ENCODE peak calls at places on chromosomes 6 and 20, in five cellular contexts. K is GM23338; D is CD4-positive, alpha-beta T cell; R is lung; W is PC-9. V is an unnamed sample.

GRCh38 chr6:15663057-15663638 is 320 bp upstream of the DTNBP1 start:
- DNase-seq in K (no peak), D (no peak), R (no peak), W (no peak), V (no peak)

GRCh38 chr20:24337074-24337473 is 132.4 kb upstream of the SYNDIG1 start:
- DNase-seq in K (no peak), D (no peak), R (no peak), W (peak), V (no peak)

GRCh38 chr20:54167909-54168872 is 5.6 kb downstream of the CYP24A1 start:
- DNase-seq in K (no peak), D (no peak), R (no peak), W (peak), V (no peak)

GRCh38 chr20:50385733-50386640 is 124.2 kb upstream of the PTPN1 start:
- DNase-seq in K (no peak), D (peak), R (no peak), W (no peak), V (no peak)

GRCh38 chr6:7224726-7225125 is 88.3 kb downstream of the SSR1 start:
- DNase-seq in K (no peak), D (no peak), R (no peak), W (no peak), V (no peak)

GRCh38 chr20:31760457-31761240 is 21.6 kb downstream of the TPX2 start:
- DNase-seq in K (no peak), D (no peak), R (no peak), W (no peak), V (no peak)

GRCh38 chr6:6851059-6851658 is 256.6 kb upstream of the RREB1 start:
- DNase-seq in K (no peak), D (no peak), R (peak), W (peak), V (no peak)

GRCh38 chr6:39156763-39157162 is 41.8 kb upstream of the SAYSD1 start:
- DNase-seq in K (no peak), D (no peak), R (no peak), W (no peak), V (no peak)

GRCh38 chr6:157260735-157261134 is 62.6 kb downstream of the TMEM242 start:
- DNase-seq in K (no peak), D (no peak), R (no peak), W (no peak), V (no peak)

GRCh38 chr6:125213936-125214335 is 60.4 kb downstream of the TPD52L1 start:
- DNase-seq in K (no peak), D (no peak), R (no peak), W (no peak), V (no peak)

GRCh38 chr6:21733311-21733710 is 139.8 kb downstream of the SOX4 start:
- DNase-seq in K (no peak), D (no peak), R (no peak), W (no peak), V (no peak)

GRCh38 chr6:40342674-40343230 is 244.4 kb downstream of the LRFN2 start:
- DNase-seq in K (no peak), D (no peak), R (no peak), W (no peak), V (peak)

GRCh38 chr6:100484474-100484873 is 19.8 kb upstream of the SIM1 start:
- DNase-seq in K (no peak), D (no peak), R (no peak), W (no peak), V (no peak)

GRCh38 chr20:55684578-55684977 is 320.7 kb downstream of the CBLN4 start:
- DNase-seq in K (no peak), D (no peak), R (no peak), W (no peak), V (no peak)

GRCh38 chr6:106027316-106027715 is 58.8 kb upstream of the PRDM1 start:
- DNase-seq in K (peak), D (no peak), R (no peak), W (no peak), V (no peak)

GRCh38 chr6:25172819-25173218 is 106.4 kb upstream of the CARMIL1 start:
- DNase-seq in K (peak), D (no peak), R (no peak), W (peak), V (no peak)

GRCh38 chr6:11876934-11877433 is 98.4 kb upstream of the ADTRP start:
- DNase-seq in K (no peak), D (no peak), R (no peak), W (no peak), V (no peak)

GRCh38 chr6:161963181-161963580 is 689.3 kb upstream of the AGPAT4 start:
- DNase-seq in K (no peak), D (no peak), R (no peak), W (no peak), V (no peak)

GRCh38 chr6:69019832-69020231 is 384.8 kb downstream of the ADGRB3 start:
- DNase-seq in K (no peak), D (no peak), R (no peak), W (no peak), V (no peak)

GRCh38 chr6:92507552-92507951 is 911.8 kb downstream of the EPHA7 start:
- DNase-seq in K (no peak), D (no peak), R (no peak), W (no peak), V (no peak)

GRCh38 chr6:15730442-15730841 is 67.6 kb upstream of the DTNBP1 start:
- DNase-seq in K (no peak), D (no peak), R (no peak), W (no peak), V (no peak)

GRCh38 chr6:13113376-13113775 is 215.0 kb downstream of the TBC1D7 start:
- DNase-seq in K (no peak), D (no peak), R (no peak), W (no peak), V (no peak)

GRCh38 chr6:152057832-152058498 is 250.5 kb downstream of the ESR1 start:
- DNase-seq in K (peak), D (no peak), R (no peak), W (no peak), V (no peak)

GRCh38 chr6:36120979-36121706 is 9.2 kb upstream of the MAPK13 start:
- DNase-seq in K (peak), D (no peak), R (peak), W (peak), V (no peak)

GRCh38 chr6:37310980-37311379 is 42.8 kb upstream of the RNF8 start:
- DNase-seq in K (no peak), D (no peak), R (no peak), W (no peak), V (no peak)

GRCh38 chr20:37475258-37475657 is 45.8 kb upstream of the NNAT start:
- DNase-seq in K (no peak), D (no peak), R (no peak), W (no peak), V (no peak)

GRCh38 chr6:50270427-50270826 is 220.7 kb upstream of the DEFB112 start:
- DNase-seq in K (no peak), D (no peak), R (no peak), W (no peak), V (no peak)

GRCh38 chr6:31736026-31736767 is at the start of gene CLIC1:
- DNase-seq in K (peak), D (peak), R (peak), W (peak), V (peak)

GRCh38 chr6:81820979-81821378 is 68.5 kb upstream of the TENT5A start:
- DNase-seq in K (no peak), D (no peak), R (no peak), W (no peak), V (no peak)

GRCh38 chr6:113732384-113732966 is 124.7 kb upstream of the MARCKS start:
- DNase-seq in K (no peak), D (no peak), R (no peak), W (no peak), V (no peak)

GRCh38 chr6:27870486-27870885 is 41.7 kb downstream of the OR2B2 start:
- DNase-seq in K (no peak), D (no peak), R (no peak), W (no peak), V (no peak)

GRCh38 chr20:49098136-49098535 is 52.0 kb downstream of the CSE1L start:
- DNase-seq in K (no peak), D (no peak), R (no peak), W (no peak), V (no peak)

GRCh38 chr20:49100934-49101333 is 54.8 kb downstream of the CSE1L start:
- DNase-seq in K (no peak), D (no peak), R (no peak), W (no peak), V (no peak)

GRCh38 chr20:49096212-49096730 is 50.2 kb downstream of the CSE1L start:
- DNase-seq in K (no peak), D (no peak), R (no peak), W (no peak), V (no peak)

GRCh38 chr20:49097159-49097558 is 51.0 kb downstream of the CSE1L start:
- DNase-seq in K (no peak), D (no peak), R (no peak), W (no peak), V (no peak)

GRCh38 chr20:49099011-49099410 is 52.9 kb downstream of the CSE1L start:
- DNase-seq in K (no peak), D (no peak), R (no peak), W (no peak), V (no peak)
- H3K27ac ChIP-seq in K (no peak), D (no peak), R (no peak), W (no peak), V (no peak)

GRCh38 chr20:43923917-43924316 is 9.3 kb downstream of the TOX2 start:
- DNase-seq in K (no peak), D (no peak), R (no peak), W (no peak), V (no peak)
- TF ChIP-seq CTCF in K (no peak), D (no peak), R (no peak), W (no peak), V (no peak)

GRCh38 chr20:34922654-34923381 is 32.8 kb downstream of the GSS start:
- DNase-seq in K (no peak), D (no peak), R (peak), W (peak), V (no peak)
- H3K27ac ChIP-seq in K (no peak), D (no peak), R (peak), W (peak), V (peak)

DNA sequence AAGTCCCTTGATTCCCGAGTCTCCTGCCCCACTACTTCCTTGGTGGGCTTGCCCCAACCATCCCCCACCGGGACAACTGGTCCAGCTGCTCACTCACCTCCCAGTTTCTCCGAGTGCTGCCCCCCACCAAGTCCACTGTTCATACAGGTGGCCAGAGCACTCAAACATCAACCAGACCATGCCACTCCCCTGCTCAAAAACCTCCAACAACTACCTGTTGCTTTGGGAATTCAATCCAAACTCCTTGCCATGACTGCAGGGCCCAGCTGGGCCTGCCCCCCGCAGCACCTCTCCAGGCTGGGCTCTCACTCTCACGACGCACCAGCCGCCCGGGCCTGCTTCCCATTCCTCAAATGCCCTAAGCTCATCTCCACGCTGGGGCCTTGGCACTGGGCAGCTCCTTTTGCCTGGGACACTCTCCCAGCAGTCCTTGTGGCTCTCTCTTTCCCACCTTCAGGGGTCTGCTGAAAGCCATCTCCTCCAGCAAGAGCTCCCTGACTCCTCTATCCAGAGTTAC is 97.5 kb downstream of the NFATC2 start:
- DNase-seq in K (no peak), D (no peak), R (no peak), W (no peak), V (no peak)
- TF ChIP-seq CTCF in K (no peak), D (no peak), R (no peak), W (no peak), V (no peak)

GRCh38 chr6:158789115-158789917 is 29.9 kb downstream of the EZR start:
- DNase-seq in K (no peak), D (peak), R (no peak), W (no peak), V (no peak)
- H3K27ac ChIP-seq in K (peak), D (peak), R (peak), W (peak), V (no peak)

DNA sequence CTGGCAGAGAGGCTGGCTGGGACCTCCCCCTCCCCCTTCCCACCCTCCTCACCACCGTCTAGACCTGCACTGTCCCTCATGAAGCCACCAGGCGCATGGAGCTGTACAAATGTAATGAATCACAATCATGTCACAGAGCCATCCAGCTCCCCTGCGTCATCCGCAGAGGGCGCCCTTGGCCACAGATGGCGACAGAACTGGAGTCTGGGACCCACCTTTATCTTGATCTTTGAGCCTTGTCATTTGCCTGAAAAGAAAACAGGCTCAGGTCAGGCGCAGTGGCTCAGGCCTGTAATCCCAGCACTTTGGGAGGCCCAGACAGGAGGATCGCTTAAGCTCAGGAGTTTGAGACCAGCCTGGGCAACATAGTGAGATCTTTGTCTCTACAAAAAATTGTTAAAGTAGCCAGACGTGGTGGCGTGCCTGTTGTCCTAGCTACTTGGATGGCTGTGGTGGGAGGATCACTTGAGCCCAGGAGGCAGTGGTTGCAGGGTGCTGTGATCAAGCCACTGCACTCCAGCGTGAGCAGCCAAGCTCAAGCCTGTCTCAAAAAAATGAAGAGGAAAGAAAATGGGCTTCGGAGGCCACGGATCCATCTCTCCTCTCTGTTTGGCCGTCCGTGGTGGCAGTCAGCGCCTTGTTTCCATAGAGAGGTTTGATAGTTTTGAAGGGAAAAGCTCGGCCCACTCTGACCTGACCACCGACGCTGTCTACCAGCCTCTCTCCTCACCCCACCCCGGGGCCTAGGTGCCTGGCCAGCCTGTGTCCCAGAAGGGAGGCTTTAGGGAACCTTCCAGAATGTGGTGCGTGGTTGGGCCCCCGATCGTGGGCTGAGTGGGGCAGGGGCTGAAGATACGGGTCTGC is 6.2 kb downstream of the COL9A3 start:
- DNase-seq in K (peak), D (no peak), R (no peak), W (peak), V (no peak)
- TF ChIP-seq CTCF in K (peak), D (no peak), R (no peak), W (peak), V (no peak)